ENCODE peak calls at places on chromosomes 16 and 17, in ten cellular contexts. A, J, I, C, E, H, S, R, Z and F are unnamed samples.

GRCh38 chr16:2516391-2517240 is 2.9 kb downstream of the ATP6V0C start:
- DNase-seq in A (no peak), J (peak), I (no peak), C (no peak), E (no peak), H (no peak), S (no peak), R (peak), Z (no peak), F (no peak)

GRCh38 chr16:78957328-78958100 is 643.0 kb downstream of the MAF start:
- DNase-seq in A (no peak), J (no peak), I (no peak), C (peak), E (no peak), H (no peak), S (no peak), R (no peak), Z (no peak), F (no peak)

GRCh38 chr16:8113843-8114242 is 476.5 kb downstream of the TMEM114 start:
- DNase-seq in A (no peak), J (no peak), I (no peak), C (no peak), E (no peak), H (no peak), S (no peak), R (no peak), Z (no peak), F (no peak)

GRCh38 chr17:67246398-67246647 is 1.3 kb upstream of the HELZ start:
- DNase-seq in A (no peak), J (no peak), I (no peak), C (no peak), E (no peak), H (no peak), S (no peak), R (peak), Z (no peak), F (no peak)

GRCh38 chr16:89066746-89067145 is 26.9 kb upstream of the ACSF3 start:
- DNase-seq in A (no peak), J (no peak), I (no peak), C (no peak), E (no peak), H (no peak), S (no peak), R (no peak), Z (no peak), F (no peak)

GRCh38 chr17:15490634-15491261 is 23.3 kb upstream of the CDRT4 start:
- DNase-seq in A (peak), J (peak), I (no peak), C (no peak), E (peak), H (peak), S (no peak), R (peak), Z (no peak), F (no peak)

GRCh38 chr16:3158498-3159314 is 23.9 kb downstream of the ZNF213 start:
- DNase-seq in A (peak), J (peak), I (no peak), C (peak), E (peak), H (peak), S (peak), R (peak), Z (peak), F (peak)

GRCh38 chr17:79627766-79628690 is 17.2 kb upstream of the RBFOX3 start:
- DNase-seq in A (no peak), J (peak), I (no peak), C (no peak), E (peak), H (no peak), S (peak), R (no peak), Z (peak), F (no peak)

GRCh38 chr17:300881-301280 is 51.7 kb downstream of the RPH3AL start:
- DNase-seq in A (no peak), J (peak), I (no peak), C (no peak), E (peak), H (no peak), S (no peak), R (no peak), Z (no peak), F (no peak)

GRCh38 chr17:35866356-35866950 is 2.2 kb downstream of the HEATR9 start:
- DNase-seq in A (no peak), J (no peak), I (no peak), C (no peak), E (no peak), H (no peak), S (no peak), R (no peak), Z (no peak), F (no peak)

GRCh38 chr17:52178013-52178412 is 19.5 kb upstream of the CA10 start:
- DNase-seq in A (no peak), J (no peak), I (no peak), C (no peak), E (no peak), H (no peak), S (no peak), R (no peak), Z (no peak), F (no peak)

DNA sequence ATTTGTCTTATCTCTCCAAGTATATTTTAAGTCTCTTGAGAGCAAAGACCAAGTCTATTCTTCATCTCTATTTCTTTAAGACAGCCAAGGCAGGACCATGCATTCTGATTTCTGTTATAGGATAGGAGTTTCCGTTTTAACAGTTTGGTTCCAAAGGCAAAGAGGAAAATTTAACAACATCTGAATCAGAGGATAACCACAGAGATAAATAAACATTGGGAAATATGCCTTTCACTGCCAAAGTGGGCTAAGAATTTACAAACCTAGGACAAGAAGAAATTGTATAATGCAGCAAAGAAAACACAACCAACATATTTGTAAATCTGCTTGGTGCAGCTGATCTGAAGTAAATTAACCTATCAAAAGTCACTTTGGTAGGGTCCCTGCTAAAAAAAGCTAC is 37.7 kb downstream of the USP32 start:
- DNase-seq in A (no peak), J (no peak), I (no peak), C (no peak), E (no peak), H (no peak), S (no peak), R (peak), Z (no peak), F (no peak)
- TF ChIP-seq CTCF in A (no peak), J (no peak), I (no peak), C (no peak), E (no peak), H (no peak), S (no peak), R (no peak), Z (no peak), F (no peak)

GRCh38 chr17:27285501-27285900 is 8.4 kb upstream of the WSB1 start:
- DNase-seq in A (no peak), J (no peak), I (no peak), C (no peak), E (no peak), H (no peak), S (no peak), R (no peak), Z (peak), F (no peak)

GRCh38 chr17:27282054-27282501 is 11.8 kb upstream of the WSB1 start:
- DNase-seq in A (no peak), J (no peak), I (peak), C (no peak), E (no peak), H (no peak), S (no peak), R (no peak), Z (no peak), F (no peak)

GRCh38 chr17:27281438-27281837 is 12.5 kb upstream of the WSB1 start:
- DNase-seq in A (no peak), J (no peak), I (no peak), C (no peak), E (no peak), H (no peak), S (no peak), R (no peak), Z (no peak), F (no peak)

GRCh38 chr17:27284811-27285415 is 9.0 kb upstream of the WSB1 start:
- DNase-seq in A (no peak), J (no peak), I (no peak), C (no peak), E (no peak), H (no peak), S (no peak), R (peak), Z (peak), F (no peak)

DNA sequence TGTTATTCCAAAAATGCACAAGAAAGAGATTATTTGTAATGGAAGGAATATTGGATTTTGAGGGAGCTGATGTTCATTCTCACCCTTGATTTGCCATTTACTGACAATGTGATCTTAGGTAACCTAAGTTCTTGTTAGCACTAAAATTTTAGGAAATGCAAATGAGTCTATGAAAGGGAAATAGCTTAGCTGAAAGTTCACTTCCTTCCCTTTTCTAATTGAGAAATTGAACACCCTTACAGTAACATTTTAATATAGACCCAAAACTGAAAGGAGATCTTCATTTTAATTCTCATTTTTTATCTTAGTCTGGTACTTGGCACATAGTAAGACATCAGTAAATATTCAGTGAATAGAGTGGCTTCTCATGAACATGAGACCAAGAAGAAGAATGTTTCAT is 10.9 kb upstream of the WSB1 start:
- DNase-seq in A (no peak), J (no peak), I (no peak), C (no peak), E (no peak), H (no peak), S (no peak), R (no peak), Z (no peak), F (no peak)
- TF ChIP-seq POLR2AphosphoS5 in A (no peak), J (no peak), I (no peak), C (no peak), E (no peak), H (no peak), S (no peak), R (no peak), Z (no peak), F (no peak)

GRCh38 chr17:18201108-18201507 is 17.5 kb downstream of the ALKBH5 start:
- DNase-seq in A (no peak), J (no peak), I (no peak), C (no peak), E (no peak), H (no peak), S (no peak), R (no peak), Z (no peak), F (no peak)
- TF ChIP-seq POLR2A in A (no peak), J (no peak), I (no peak), C (no peak), E (no peak), H (no peak), S (no peak), R (no peak), Z (no peak), F (no peak)

DNA sequence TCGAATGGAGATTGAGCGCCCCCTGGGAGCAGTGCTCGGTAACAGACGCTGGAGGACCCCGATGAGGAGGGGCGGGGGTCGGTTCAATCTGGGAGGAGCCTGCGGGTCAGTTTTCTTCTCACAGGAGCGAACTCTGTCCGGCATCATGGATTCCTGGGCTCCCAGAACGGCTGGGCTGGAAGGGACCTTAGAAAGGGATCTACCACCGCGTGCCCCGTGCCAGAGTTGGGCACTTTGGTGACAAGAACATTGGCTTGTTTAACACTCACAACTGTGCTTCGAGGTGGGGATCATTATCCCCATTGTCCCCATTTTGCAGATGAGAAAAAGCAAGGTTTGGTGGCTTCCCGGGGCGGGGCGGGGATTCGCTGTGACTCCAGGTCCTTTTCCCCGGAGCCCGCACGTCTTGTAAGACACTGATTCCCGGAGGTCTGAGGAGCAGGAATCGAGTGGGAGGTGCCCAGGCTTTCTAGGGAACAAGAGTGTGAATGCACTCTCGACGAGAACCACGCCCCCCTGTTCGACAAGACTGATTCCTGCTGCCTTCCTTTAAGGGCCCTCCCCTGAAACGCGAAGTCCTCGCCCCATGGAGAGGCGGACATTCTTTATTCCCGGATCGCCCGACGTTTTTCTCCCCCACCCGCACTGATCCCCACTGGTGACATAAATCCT is 1.5 kb upstream of the FBXL19 start:
- DNase-seq in A (peak), J (peak), I (peak), C (peak), E (peak), H (peak), S (peak), R (peak), Z (no peak), F (peak)
- TF ChIP-seq CTCF in A (peak), J (peak), I (peak), C (peak), E (no peak), H (peak), S (peak), R (peak), Z (peak), F (peak)

DNA sequence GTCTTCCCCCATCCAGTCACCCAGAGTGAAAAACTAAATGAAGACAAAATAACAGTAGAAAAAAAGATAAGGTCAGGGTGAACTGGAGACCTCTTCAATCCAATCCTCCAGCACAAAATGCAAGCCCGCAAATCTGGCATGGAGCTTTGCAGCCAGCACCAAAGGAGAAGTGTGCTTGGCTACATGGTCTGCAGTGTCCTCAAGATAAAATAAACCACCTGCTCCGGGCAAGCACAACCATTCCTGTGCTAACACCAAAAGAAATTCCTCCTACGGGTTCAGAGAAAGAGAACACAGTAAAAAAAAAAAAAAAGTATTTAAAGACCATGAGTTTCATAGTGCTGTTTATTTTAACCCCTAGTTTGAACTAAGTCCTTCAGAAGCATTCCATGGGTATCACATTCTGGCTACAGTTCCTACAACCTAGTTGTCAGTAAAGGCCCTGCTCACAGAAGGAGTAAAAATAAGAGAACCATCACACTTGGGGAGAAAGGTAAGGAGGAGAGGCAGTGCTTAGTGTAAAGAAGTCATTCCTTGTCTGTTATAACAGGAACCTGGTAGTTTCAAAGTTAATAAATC is 109.1 kb downstream of the GAS7 start:
- DNase-seq in A (no peak), J (no peak), I (no peak), C (no peak), E (peak), H (no peak), S (no peak), R (no peak), Z (no peak), F (no peak)
- TF ChIP-seq POLR2AphosphoS5 in A (no peak), J (no peak), I (no peak), C (no peak), E (peak), H (no peak), S (no peak), R (no peak), Z (no peak), F (no peak)

GRCh38 chr17:7857724-7858486 is at the start of gene CYB5D1:
- DNase-seq in A (peak), J (peak), I (no peak), C (peak), E (peak), H (peak), S (peak), R (peak), Z (peak), F (peak)
- TF ChIP-seq POLR2A in A (peak), J (no peak), I (peak), C (no peak), E (no peak), H (peak), S (no peak), R (no peak), Z (peak), F (no peak)

DNA sequence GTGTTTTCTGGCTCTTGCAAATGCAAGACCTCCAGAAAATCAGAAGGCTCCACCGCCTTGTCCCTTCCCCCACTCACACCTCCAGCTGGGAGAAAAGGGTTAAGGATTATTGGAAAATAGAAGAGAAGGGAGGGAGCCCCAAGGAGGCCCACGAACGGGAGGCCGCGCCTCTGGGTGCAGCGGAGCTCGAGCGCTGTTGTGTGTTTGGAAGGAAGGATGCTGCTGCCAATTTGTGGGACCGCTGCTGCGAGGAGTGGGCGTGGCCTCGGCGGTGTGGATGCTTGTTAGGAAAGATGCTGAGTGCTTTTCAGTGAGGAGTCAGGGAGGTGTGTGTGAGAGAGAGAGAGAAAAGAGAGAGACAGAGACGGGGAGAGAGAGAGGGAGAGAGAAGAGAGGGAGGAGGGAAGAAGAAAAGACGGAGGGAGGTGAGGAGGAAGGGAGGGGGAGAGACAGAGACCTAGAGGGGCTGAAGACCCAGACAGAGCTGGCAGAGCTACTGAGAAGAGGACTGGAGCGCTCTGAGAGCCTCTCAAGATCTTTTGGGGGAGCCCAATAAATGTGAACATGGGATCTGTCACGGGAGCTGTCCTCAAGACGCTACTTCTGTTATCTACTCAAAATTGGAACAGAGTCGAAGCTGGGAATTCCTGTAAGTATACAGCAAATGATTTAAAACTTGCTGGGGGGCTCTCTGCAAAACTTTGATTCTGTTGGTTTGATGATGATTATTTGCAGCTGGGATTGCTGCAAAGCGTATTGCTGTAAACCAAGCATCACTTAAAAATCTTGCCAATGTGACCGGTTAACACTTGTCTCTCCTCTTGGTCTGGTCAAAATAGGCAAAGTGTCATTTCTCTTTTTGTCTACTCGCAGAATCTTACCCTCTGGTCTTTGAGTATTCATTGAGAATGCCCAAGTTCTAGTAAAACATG is at the start of gene CNTNAP4:
- DNase-seq in A (no peak), J (no peak), I (no peak), C (no peak), E (peak), H (no peak), S (no peak), R (no peak), Z (no peak), F (no peak)
- TF ChIP-seq CTCF in A (no peak), J (no peak), I (no peak), C (no peak), E (no peak), H (no peak), S (no peak), R (no peak), Z (no peak), F (no peak)

GRCh38 chr17:5111402-5112204 is at the start of gene ZNF232:
- DNase-seq in A (peak), J (peak), I (peak), C (peak), E (peak), H (peak), S (peak), R (peak), Z (no peak), F (peak)
- TF ChIP-seq POLR2AphosphoS5 in A (no peak), J (peak), I (peak), C (peak), E (peak), H (peak), S (peak), R (peak), Z (peak), F (peak)

DNA sequence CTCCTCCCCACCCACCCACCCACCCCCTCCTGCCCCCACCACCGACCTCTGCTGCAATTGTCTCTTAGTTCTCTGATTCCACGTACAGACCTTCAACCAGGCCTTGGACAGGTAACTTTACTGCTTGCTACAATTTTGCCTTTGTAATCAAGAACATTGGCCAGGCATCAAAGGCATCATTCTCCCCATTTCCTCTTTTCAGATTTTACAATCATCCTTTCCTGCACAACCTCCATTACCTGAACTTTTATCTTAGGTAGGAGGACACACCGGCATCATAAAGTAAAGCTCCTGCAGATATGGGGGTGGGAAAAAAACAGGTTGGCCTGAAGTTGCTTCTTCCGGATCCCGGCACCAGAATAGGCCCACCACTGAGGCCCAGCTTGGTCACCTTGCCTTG is 25.7 kb upstream of the SUPT4H1 start:
- DNase-seq in A (no peak), J (no peak), I (no peak), C (no peak), E (no peak), H (no peak), S (no peak), R (no peak), Z (no peak), F (no peak)
- TF ChIP-seq POLR2A in A (no peak), J (no peak), I (no peak), C (no peak), E (no peak), H (no peak), S (no peak), R (no peak), Z (no peak), F (no peak)